ENCODE peak calls at places on chromosomes 16 and 17, in six cellular contexts. One of them, this sample, is unnamed.

GRCh38 chr16:87713469-87714229 is 52.1 kb downstream of the KLHDC4 start:
- DNase-seq in body of pancreas: no peak
- DNase-seq in IMR-90: no peak
- DNase-seq in RPMI8226: no peak
- DNase-seq in fibroblast of the aortic adventitia: no peak
- DNase-seq in type B pancreatic cell: no peak
- DNase-seq in this sample: no peak

GRCh38 chr16:19148189-19148588 is 19.9 kb upstream of the SYT17 start:
- DNase-seq in RPMI8226: no peak
- DNase-seq in IMR-90: no peak
- DNase-seq in body of pancreas: no peak
- DNase-seq in fibroblast of the aortic adventitia: no peak
- DNase-seq in type B pancreatic cell: no peak
- DNase-seq in this sample: no peak

GRCh38 chr17:7056386-7056785 is 12.5 kb upstream of the SLC16A11 start:
- DNase-seq in type B pancreatic cell: no peak
- DNase-seq in RPMI8226: no peak
- DNase-seq in IMR-90: no peak
- DNase-seq in body of pancreas: no peak
- DNase-seq in fibroblast of the aortic adventitia: no peak
- DNase-seq in this sample: no peak

GRCh38 chr17:76841776-76842405 is 26.3 kb upstream of the MGAT5B start:
- DNase-seq in IMR-90: no peak
- DNase-seq in body of pancreas: no peak
- DNase-seq in RPMI8226: no peak
- DNase-seq in fibroblast of the aortic adventitia: no peak
- DNase-seq in type B pancreatic cell: no peak
- DNase-seq in this sample: no peak

GRCh38 chr16:78490847-78491246 is 391.4 kb downstream of the WWOX start:
- DNase-seq in type B pancreatic cell: no peak
- DNase-seq in fibroblast of the aortic adventitia: no peak
- DNase-seq in body of pancreas: no peak
- DNase-seq in IMR-90: no peak
- DNase-seq in RPMI8226: no peak
- DNase-seq in this sample: no peak

GRCh38 chr17:73027130-73027741 is 65.3 kb downstream of the SLC39A11 start:
- DNase-seq in type B pancreatic cell: no peak
- DNase-seq in body of pancreas: no peak
- DNase-seq in RPMI8226: no peak
- DNase-seq in fibroblast of the aortic adventitia: peak
- DNase-seq in IMR-90: peak
- DNase-seq in this sample: no peak

GRCh38 chr17:68204736-68205135 is 43.1 kb upstream of the AMZ2 start:
- DNase-seq in body of pancreas: no peak
- DNase-seq in type B pancreatic cell: peak
- DNase-seq in fibroblast of the aortic adventitia: no peak
- DNase-seq in RPMI8226: no peak
- DNase-seq in IMR-90: no peak
- DNase-seq in this sample: no peak

GRCh38 chr16:75258807-75259141 is 7.3 kb upstream of the BCAR1 start:
- DNase-seq in type B pancreatic cell: no peak
- DNase-seq in body of pancreas: no peak
- DNase-seq in fibroblast of the aortic adventitia: no peak
- DNase-seq in RPMI8226: no peak
- DNase-seq in IMR-90: no peak
- DNase-seq in this sample: no peak

GRCh38 chr16:86252596-86252995 is 257.7 kb upstream of the FOXF1 start:
- DNase-seq in RPMI8226: peak
- DNase-seq in fibroblast of the aortic adventitia: peak
- DNase-seq in body of pancreas: no peak
- DNase-seq in type B pancreatic cell: no peak
- DNase-seq in IMR-90: peak
- DNase-seq in this sample: no peak

GRCh38 chr16:30984669-30985400 is at the start of gene HSD3B7:
- DNase-seq in type B pancreatic cell: peak
- DNase-seq in fibroblast of the aortic adventitia: peak
- DNase-seq in body of pancreas: peak
- DNase-seq in IMR-90: peak
- DNase-seq in RPMI8226: peak
- DNase-seq in this sample: peak

GRCh38 chr16:4059969-4060368 is 56.3 kb downstream of the ADCY9 start:
- DNase-seq in fibroblast of the aortic adventitia: no peak
- DNase-seq in type B pancreatic cell: peak
- DNase-seq in RPMI8226: no peak
- DNase-seq in IMR-90: no peak
- DNase-seq in body of pancreas: no peak
- DNase-seq in this sample: no peak

This sample was measured in NCI-H2107.